ENCODE peak calls at places on chromosome 14, in eight cellular contexts. One of them, this sample, is unnamed.

GRCh38 chr14:65835501-65835900 is 423.0 kb downstream of the FUT8 start:
- DNase-seq in upper lobe of right lung: no peak
- DNase-seq in CD8-positive, alpha-beta memory T cell: no peak
- DNase-seq in esophagus squamous epithelium: no peak
- DNase-seq in CD4-positive, alpha-beta T cell: no peak
- DNase-seq in HCT116: no peak
- DNase-seq in left lung: no peak
- DNase-seq in stomach: no peak
- DNase-seq in this sample: no peak

GRCh38 chr14:86777950-86778602 is 1214.9 kb downstream of the GALC start:
- DNase-seq in upper lobe of right lung: no peak
- DNase-seq in CD8-positive, alpha-beta memory T cell: no peak
- DNase-seq in esophagus squamous epithelium: no peak
- DNase-seq in CD4-positive, alpha-beta T cell: no peak
- DNase-seq in HCT116: no peak
- DNase-seq in left lung: no peak
- DNase-seq in stomach: no peak
- DNase-seq in this sample: no peak

GRCh38 chr14:89202413-89202812 is 214.6 kb downstream of the FOXN3 start:
- DNase-seq in upper lobe of right lung: no peak
- DNase-seq in CD8-positive, alpha-beta memory T cell: no peak
- DNase-seq in esophagus squamous epithelium: no peak
- DNase-seq in CD4-positive, alpha-beta T cell: no peak
- DNase-seq in HCT116: no peak
- DNase-seq in left lung: no peak
- DNase-seq in stomach: no peak
- DNase-seq in this sample: no peak

GRCh38 chr14:56217380-56218045 is 99.3 kb downstream of the PELI2 start:
- DNase-seq in upper lobe of right lung: no peak
- DNase-seq in CD8-positive, alpha-beta memory T cell: no peak
- DNase-seq in esophagus squamous epithelium: no peak
- DNase-seq in CD4-positive, alpha-beta T cell: no peak
- DNase-seq in HCT116: no peak
- DNase-seq in left lung: no peak
- DNase-seq in stomach: no peak
- DNase-seq in this sample: no peak

GRCh38 chr14:21097616-21098133 is 780 bp downstream of the ZNF219 start:
- DNase-seq in upper lobe of right lung: no peak
- DNase-seq in CD8-positive, alpha-beta memory T cell: peak; percentile 64
- DNase-seq in esophagus squamous epithelium: no peak
- DNase-seq in CD4-positive, alpha-beta T cell: no peak
- DNase-seq in HCT116: no peak
- DNase-seq in left lung: peak; percentile 73
- DNase-seq in stomach: no peak
- DNase-seq in this sample: peak; percentile 68

GRCh38 chr14:58826845-58827686 is 189.3 kb downstream of the DACT1 start:
- DNase-seq in upper lobe of right lung: no peak
- DNase-seq in CD8-positive, alpha-beta memory T cell: no peak
- DNase-seq in esophagus squamous epithelium: no peak
- DNase-seq in CD4-positive, alpha-beta T cell: no peak
- DNase-seq in HCT116: no peak
- DNase-seq in left lung: no peak
- DNase-seq in stomach: no peak
- DNase-seq in this sample: no peak

GRCh38 chr14:100825691-100826331 is at the start of gene MEG3:
- DNase-seq in upper lobe of right lung: no peak
- DNase-seq in CD8-positive, alpha-beta memory T cell: peak; percentile 24
- DNase-seq in esophagus squamous epithelium: no peak
- DNase-seq in CD4-positive, alpha-beta T cell: no peak
- DNase-seq in HCT116: no peak
- DNase-seq in left lung: no peak
- DNase-seq in stomach: no peak
- DNase-seq in this sample: no peak

GRCh38 chr14:22428681-22429315 is 160.2 kb downstream of the DAD1 start:
- DNase-seq in upper lobe of right lung: no peak
- DNase-seq in CD8-positive, alpha-beta memory T cell: no peak
- DNase-seq in esophagus squamous epithelium: no peak
- DNase-seq in CD4-positive, alpha-beta T cell: no peak
- DNase-seq in HCT116: no peak
- DNase-seq in left lung: no peak
- DNase-seq in stomach: no peak
- DNase-seq in this sample: no peak

GRCh38 chr14:36931796-36932195 is 240.6 kb downstream of the SLC25A21 start:
- DNase-seq in upper lobe of right lung: no peak
- DNase-seq in CD8-positive, alpha-beta memory T cell: no peak
- DNase-seq in esophagus squamous epithelium: no peak
- DNase-seq in CD4-positive, alpha-beta T cell: no peak
- DNase-seq in HCT116: no peak
- DNase-seq in left lung: no peak
- DNase-seq in stomach: no peak
- DNase-seq in this sample: no peak

GRCh38 chr14:24279301-24280186 is 8.1 kb upstream of the RABGGTA start:
- DNase-seq in upper lobe of right lung: no peak
- DNase-seq in CD8-positive, alpha-beta memory T cell: no peak
- DNase-seq in esophagus squamous epithelium: no peak
- DNase-seq in CD4-positive, alpha-beta T cell: no peak
- DNase-seq in HCT116: no peak
- DNase-seq in left lung: no peak
- DNase-seq in stomach: no peak
- DNase-seq in this sample: no peak

GRCh38 chr14:68961781-68962584 is 17.1 kb downstream of the ACTN1 start:
- DNase-seq in upper lobe of right lung: no peak
- DNase-seq in CD8-positive, alpha-beta memory T cell: no peak
- DNase-seq in esophagus squamous epithelium: no peak
- DNase-seq in CD4-positive, alpha-beta T cell: no peak
- DNase-seq in HCT116: no peak
- DNase-seq in left lung: no peak
- DNase-seq in stomach: no peak
- DNase-seq in this sample: peak; percentile 80
- H3K27ac ChIP-seq in upper lobe of right lung: no peak overlapping the region
- H3K27ac ChIP-seq in CD8-positive, alpha-beta memory T cell: no peak overlapping the region
- H3K27ac ChIP-seq in esophagus squamous epithelium: peak overlapping the region; percentile 58
- H3K27ac ChIP-seq in CD4-positive, alpha-beta T cell: no peak overlapping the region
- H3K27ac ChIP-seq in HCT116: no peak overlapping the region
- H3K27ac ChIP-seq in left lung: no peak overlapping the region
- H3K27ac ChIP-seq in stomach: peak overlapping the region; percentile 97
- H3K27ac ChIP-seq in this sample: peak overlapping the region; percentile 44

GRCh38 chr14:105167303-105168092 is 1.1 kb downstream of the JAG2 start:
- DNase-seq in upper lobe of right lung: no peak
- DNase-seq in CD8-positive, alpha-beta memory T cell: no peak
- DNase-seq in esophagus squamous epithelium: no peak
- DNase-seq in CD4-positive, alpha-beta T cell: no peak
- DNase-seq in HCT116: no peak
- DNase-seq in left lung: no peak
- DNase-seq in stomach: peak; percentile 33
- DNase-seq in this sample: no peak
- H3K27ac ChIP-seq in upper lobe of right lung: no peak overlapping the region
- H3K27ac ChIP-seq in CD8-positive, alpha-beta memory T cell: no peak overlapping the region
- H3K27ac ChIP-seq in esophagus squamous epithelium: peak overlapping the region; percentile 78
- H3K27ac ChIP-seq in CD4-positive, alpha-beta T cell: no peak overlapping the region
- H3K27ac ChIP-seq in HCT116: peak overlapping the region; percentile 93
- H3K27ac ChIP-seq in left lung: no peak overlapping the region
- H3K27ac ChIP-seq in stomach: peak overlapping the region; percentile 16
- H3K27ac ChIP-seq in this sample: no peak overlapping the region

GRCh38 chr14:103879570-103880333 is 32.4 kb upstream of the PPP1R13B start:
- DNase-seq in upper lobe of right lung: peak; percentile 92
- DNase-seq in CD8-positive, alpha-beta memory T cell: no peak
- DNase-seq in esophagus squamous epithelium: no peak
- DNase-seq in CD4-positive, alpha-beta T cell: no peak
- DNase-seq in HCT116: no peak
- DNase-seq in left lung: no peak
- DNase-seq in stomach: peak; percentile 91
- DNase-seq in this sample: no peak

GRCh38 chr14:103880334-103880985 is 33.1 kb upstream of the PPP1R13B start:
- DNase-seq in upper lobe of right lung: peak; percentile 92
- DNase-seq in CD8-positive, alpha-beta memory T cell: peak; percentile 65
- DNase-seq in esophagus squamous epithelium: no peak
- DNase-seq in CD4-positive, alpha-beta T cell: peak; percentile 33
- DNase-seq in HCT116: no peak
- DNase-seq in left lung: no peak
- DNase-seq in stomach: peak; percentile 91
- DNase-seq in this sample: peak; percentile 91

GRCh38 chr14:103882503-103883262 is 35.3 kb upstream of the PPP1R13B start:
- DNase-seq in upper lobe of right lung: no peak
- DNase-seq in CD8-positive, alpha-beta memory T cell: no peak
- DNase-seq in esophagus squamous epithelium: no peak
- DNase-seq in CD4-positive, alpha-beta T cell: no peak
- DNase-seq in HCT116: no peak
- DNase-seq in left lung: no peak
- DNase-seq in stomach: no peak
- DNase-seq in this sample: no peak

GRCh38 chr14:103881927-103882281 is 34.5 kb upstream of the PPP1R13B start:
- DNase-seq in upper lobe of right lung: no peak
- DNase-seq in CD8-positive, alpha-beta memory T cell: no peak
- DNase-seq in esophagus squamous epithelium: no peak
- DNase-seq in CD4-positive, alpha-beta T cell: no peak
- DNase-seq in HCT116: no peak
- DNase-seq in left lung: no peak
- DNase-seq in stomach: no peak
- DNase-seq in this sample: no peak

GRCh38 chr14:103880986-103881926 is 33.9 kb upstream of the PPP1R13B start:
- DNase-seq in upper lobe of right lung: peak; percentile 71
- DNase-seq in CD8-positive, alpha-beta memory T cell: no peak
- DNase-seq in esophagus squamous epithelium: no peak
- DNase-seq in CD4-positive, alpha-beta T cell: no peak
- DNase-seq in HCT116: no peak
- DNase-seq in left lung: no peak
- DNase-seq in stomach: peak; percentile 83
- DNase-seq in this sample: no peak
- H3K27ac ChIP-seq in upper lobe of right lung: peak overlapping the region; percentile 84
- H3K27ac ChIP-seq in CD8-positive, alpha-beta memory T cell: no peak overlapping the region
- H3K27ac ChIP-seq in esophagus squamous epithelium: peak overlapping the region; percentile 81
- H3K27ac ChIP-seq in CD4-positive, alpha-beta T cell: no peak overlapping the region
- H3K27ac ChIP-seq in HCT116: peak overlapping the region; percentile 64
- H3K27ac ChIP-seq in left lung: peak overlapping the region; percentile 81
- H3K27ac ChIP-seq in stomach: peak overlapping the region; percentile 88
- H3K27ac ChIP-seq in this sample: peak overlapping the region; percentile 54

DNA sequence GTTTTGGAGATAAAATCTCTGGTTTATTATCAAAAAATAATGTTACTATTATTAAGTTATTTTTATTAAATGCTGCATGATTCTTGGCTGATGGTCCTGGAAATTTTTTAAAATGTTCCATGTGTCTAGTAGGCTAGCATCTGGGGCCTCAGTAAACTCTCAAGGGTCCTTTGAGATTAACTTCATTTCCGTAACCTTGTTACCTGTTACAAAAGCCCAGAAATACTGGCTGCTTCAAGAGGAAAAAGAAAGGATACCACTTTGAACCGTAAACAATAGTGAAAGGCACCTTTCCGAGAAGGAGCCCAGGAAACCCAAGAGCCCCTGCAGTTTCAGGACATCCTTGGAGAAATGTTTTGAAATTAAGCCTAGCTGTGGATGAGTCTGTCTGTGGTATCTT is 30.1 kb downstream of the CKB start:
- DNase-seq in upper lobe of right lung: no peak
- DNase-seq in CD8-positive, alpha-beta memory T cell: no peak
- DNase-seq in esophagus squamous epithelium: no peak
- DNase-seq in CD4-positive, alpha-beta T cell: no peak
- DNase-seq in HCT116: no peak
- DNase-seq in left lung: no peak
- DNase-seq in stomach: no peak
- DNase-seq in this sample: peak; percentile 18
- H3K27ac ChIP-seq in upper lobe of right lung: peak overlapping the region; percentile 52
- H3K27ac ChIP-seq in CD8-positive, alpha-beta memory T cell: no peak overlapping the region
- H3K27ac ChIP-seq in esophagus squamous epithelium: peak overlapping the region; percentile 13
- H3K27ac ChIP-seq in CD4-positive, alpha-beta T cell: no peak overlapping the region
- H3K27ac ChIP-seq in HCT116: no peak overlapping the region
- H3K27ac ChIP-seq in left lung: peak overlapping the region; percentile 2
- H3K27ac ChIP-seq in stomach: no peak overlapping the region
- H3K27ac ChIP-seq in this sample: peak overlapping the region; percentile 41

GRCh38 chr14:50228313-50228712 is 3.1 kb downstream of the SOS2 start:
- DNase-seq in upper lobe of right lung: no peak
- DNase-seq in CD8-positive, alpha-beta memory T cell: no peak
- DNase-seq in esophagus squamous epithelium: no peak
- DNase-seq in CD4-positive, alpha-beta T cell: no peak
- DNase-seq in HCT116: no peak
- DNase-seq in left lung: no peak
- DNase-seq in stomach: no peak
- DNase-seq in this sample: no peak

GRCh38 chr14:50222061-50222613 is 9.2 kb downstream of the SOS2 start:
- DNase-seq in upper lobe of right lung: no peak
- DNase-seq in CD8-positive, alpha-beta memory T cell: no peak
- DNase-seq in esophagus squamous epithelium: no peak
- DNase-seq in CD4-positive, alpha-beta T cell: no peak
- DNase-seq in HCT116: no peak
- DNase-seq in left lung: no peak
- DNase-seq in stomach: no peak
- DNase-seq in this sample: no peak

GRCh38 chr14:50225974-50226297 is 5.4 kb downstream of the SOS2 start:
- DNase-seq in upper lobe of right lung: no peak
- DNase-seq in CD8-positive, alpha-beta memory T cell: no peak
- DNase-seq in esophagus squamous epithelium: no peak
- DNase-seq in CD4-positive, alpha-beta T cell: no peak
- DNase-seq in HCT116: no peak
- DNase-seq in left lung: no peak
- DNase-seq in stomach: no peak
- DNase-seq in this sample: no peak

GRCh38 chr14:50229646-50230045 is 1.7 kb downstream of the SOS2 start:
- DNase-seq in upper lobe of right lung: no peak
- DNase-seq in CD8-positive, alpha-beta memory T cell: no peak
- DNase-seq in esophagus squamous epithelium: no peak
- DNase-seq in CD4-positive, alpha-beta T cell: no peak
- DNase-seq in HCT116: no peak
- DNase-seq in left lung: no peak
- DNase-seq in stomach: no peak
- DNase-seq in this sample: no peak

DNA sequence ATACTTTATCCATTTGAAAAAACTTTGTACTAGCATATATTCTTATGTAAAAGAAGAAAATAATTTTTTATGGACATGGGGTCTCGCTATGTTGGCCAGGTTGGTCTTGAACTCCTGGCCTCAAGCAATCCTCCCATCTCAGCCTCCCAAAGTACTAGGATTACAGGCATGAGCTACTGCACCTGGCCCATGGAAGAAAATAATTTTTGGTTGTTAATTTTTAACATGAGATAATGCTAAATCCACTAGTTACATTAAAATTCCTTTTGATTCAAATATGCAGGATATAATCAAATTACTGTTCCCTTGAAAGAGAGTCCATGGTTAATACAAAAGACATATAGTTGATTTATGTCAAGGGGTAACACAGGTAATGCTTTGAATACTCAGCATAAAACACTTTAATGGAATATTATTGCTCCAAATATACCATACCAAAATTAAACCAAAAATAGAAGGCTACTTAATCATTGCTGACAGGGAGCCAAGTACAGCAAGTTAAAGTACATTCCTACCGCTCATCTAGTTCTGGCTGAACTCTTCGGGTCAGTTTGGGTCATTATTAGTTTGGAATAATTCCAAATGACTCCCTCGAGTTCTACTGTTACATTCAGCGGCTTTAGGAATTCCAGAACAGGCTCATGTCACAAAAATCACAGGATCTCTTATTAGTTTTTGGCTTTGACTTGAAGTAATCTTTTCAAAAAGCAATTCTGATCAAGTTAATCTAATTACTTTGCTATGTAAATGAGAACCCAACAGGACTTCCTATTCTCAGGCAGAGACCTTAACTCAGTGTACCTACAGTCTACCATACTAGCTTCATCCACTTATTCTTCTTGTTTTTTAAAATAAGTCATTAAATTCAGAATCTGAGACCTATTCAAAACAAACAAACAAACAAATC is 6.1 kb downstream of the SOS2 start:
- DNase-seq in upper lobe of right lung: no peak
- DNase-seq in CD8-positive, alpha-beta memory T cell: no peak
- DNase-seq in esophagus squamous epithelium: no peak
- DNase-seq in CD4-positive, alpha-beta T cell: no peak
- DNase-seq in HCT116: no peak
- DNase-seq in left lung: no peak
- DNase-seq in stomach: no peak
- DNase-seq in this sample: no peak
- H3K27ac ChIP-seq in upper lobe of right lung: no peak overlapping the region
- H3K27ac ChIP-seq in CD8-positive, alpha-beta memory T cell: no peak overlapping the region
- H3K27ac ChIP-seq in esophagus squamous epithelium: peak overlapping the region; percentile 50
- H3K27ac ChIP-seq in CD4-positive, alpha-beta T cell: no peak overlapping the region
- H3K27ac ChIP-seq in HCT116: no peak overlapping the region
- H3K27ac ChIP-seq in left lung: peak overlapping the region; percentile 40
- H3K27ac ChIP-seq in stomach: peak overlapping the region; percentile 45
- H3K27ac ChIP-seq in this sample: no peak overlapping the region